ENCODE peak calls at places on chromosomes 12 and 14, in four cellular contexts. M is HEK293T, Q is HepG2, J is K562. E is an unnamed sample.

GRCh38 chr14:68910540-68910939 is 68.6 kb downstream of the ACTN1 start:
- DNase-seq in J (no peak), Q (no peak), M (no peak), E (no peak)

GRCh38 chr12:120397827-120398563 is 29.0 kb upstream of the MSI1 start:
- DNase-seq in J (no peak), Q (no peak), M (no peak), E (peak; percentile 22)

GRCh38 chr14:100083706-100084105 is 18.5 kb downstream of the EVL start:
- DNase-seq in M (no peak), J (no peak), Q (no peak), E (no peak)

GRCh38 chr14:100132903-100133510 is 26.4 kb downstream of the DEGS2 start:
- DNase-seq in Q (no peak), J (no peak), M (no peak), E (no peak)

GRCh38 chr12:97940629-97941028 is 478.0 kb downstream of the RMST start:
- DNase-seq in M (no peak), Q (no peak), J (no peak), E (no peak)

GRCh38 chr12:53120685-53121525 is 17.6 kb downstream of the SOAT2 start:
- DNase-seq in J (peak; percentile 24), Q (no peak), M (no peak), E (no peak)

GRCh38 chr12:93468008-93468371 is 676 bp downstream of the MRPL42 start:
- DNase-seq in J (no peak), Q (no peak), M (no peak), E (no peak)

GRCh38 chr14:52067873-52068740 is 752 bp downstream of the NID2 start:
- DNase-seq in Q (no peak), J (no peak), M (peak; percentile 47), E (peak; percentile 47)

GRCh38 chr12:9751204-9752144 is 9.2 kb downstream of the CD69 start:
- DNase-seq in Q (peak; percentile 27), J (peak; percentile 22), M (no peak), E (no peak)

GRCh38 chr12:95605087-95605486 is 53.8 kb upstream of the USP44 start:
- DNase-seq in J (no peak), M (no peak), Q (no peak), E (no peak)

GRCh38 chr12:27291862-27292261 is 40.8 kb upstream of the BMAL2 start:
- DNase-seq in M (no peak), J (no peak), Q (peak; percentile 27), E (no peak)

GRCh38 chr14:20469890-20470858 is 968 bp downstream of the PNP start:
- DNase-seq in J (peak; percentile 36), M (peak; percentile 31), Q (peak; percentile 47), E (no peak)

GRCh38 chr12:90940872-90941499 is 14.0 kb downstream of the CCER1 start:
- DNase-seq in J (peak; percentile 20), Q (peak; percentile 28), M (peak; percentile 17), E (no peak)

GRCh38 chr12:81401241-81401640 is 323.4 kb downstream of the ACSS3 start:
- DNase-seq in M (no peak), J (no peak), Q (no peak), E (no peak)

GRCh38 chr12:2383276-2384028 is 330.7 kb downstream of the CACNA1C start:
- DNase-seq in J (no peak), Q (peak; percentile 7), M (no peak), E (no peak)

GRCh38 chr14:105025429-105025828 is 4.5 kb upstream of the CDCA4 start:
- DNase-seq in M (no peak), Q (no peak), J (no peak), E (no peak)

GRCh38 chr12:109467978-109468676 is 9.0 kb downstream of the KCTD10 start:
- DNase-seq in J (peak; percentile 20), M (no peak), Q (no peak), E (no peak)

GRCh38 chr12:6438345-6438744 is 6.4 kb upstream of the CD27 start:
- DNase-seq in J (no peak), Q (no peak), M (no peak), E (no peak)

GRCh38 chr12:51234533-51234932 is 4.1 kb upstream of the DAZAP2 start:
- DNase-seq in M (no peak), Q (no peak), J (no peak), E (no peak)

GRCh38 chr14:26137161-26137560 is 460.7 kb downstream of the NOVA1 start:
- DNase-seq in M (no peak), Q (no peak), J (no peak), E (peak; percentile 21)

GRCh38 chr12:13173537-13173936 is 23.0 kb upstream of the EMP1 start:
- DNase-seq in M (no peak), Q (no peak), J (no peak), E (no peak)

GRCh38 chr12:15208871-15209656 is 12.2 kb downstream of the RERG start:
- DNase-seq in M (no peak), Q (no peak), J (no peak), E (no peak)

GRCh38 chr12:115191342-115191741 is 507.4 kb upstream of the TBX3 start:
- DNase-seq in J (no peak), M (no peak), Q (no peak), E (no peak)

GRCh38 chr12:132399092-132400010 is 70.0 kb upstream of the GALNT9 start:
- DNase-seq in J (no peak), Q (no peak), M (no peak), E (no peak)

GRCh38 chr12:132398386-132398991 is 69.1 kb upstream of the GALNT9 start:
- DNase-seq in J (no peak), M (no peak), Q (no peak), E (no peak)

GRCh38 chr12:132397934-132398385 is 68.6 kb upstream of the GALNT9 start:
- DNase-seq in M (no peak), J (no peak), Q (no peak), E (no peak)

GRCh38 chr12:132401982-132402381 is 72.6 kb upstream of the GALNT9 start:
- DNase-seq in Q (no peak), J (no peak), M (no peak), E (no peak)

DNA sequence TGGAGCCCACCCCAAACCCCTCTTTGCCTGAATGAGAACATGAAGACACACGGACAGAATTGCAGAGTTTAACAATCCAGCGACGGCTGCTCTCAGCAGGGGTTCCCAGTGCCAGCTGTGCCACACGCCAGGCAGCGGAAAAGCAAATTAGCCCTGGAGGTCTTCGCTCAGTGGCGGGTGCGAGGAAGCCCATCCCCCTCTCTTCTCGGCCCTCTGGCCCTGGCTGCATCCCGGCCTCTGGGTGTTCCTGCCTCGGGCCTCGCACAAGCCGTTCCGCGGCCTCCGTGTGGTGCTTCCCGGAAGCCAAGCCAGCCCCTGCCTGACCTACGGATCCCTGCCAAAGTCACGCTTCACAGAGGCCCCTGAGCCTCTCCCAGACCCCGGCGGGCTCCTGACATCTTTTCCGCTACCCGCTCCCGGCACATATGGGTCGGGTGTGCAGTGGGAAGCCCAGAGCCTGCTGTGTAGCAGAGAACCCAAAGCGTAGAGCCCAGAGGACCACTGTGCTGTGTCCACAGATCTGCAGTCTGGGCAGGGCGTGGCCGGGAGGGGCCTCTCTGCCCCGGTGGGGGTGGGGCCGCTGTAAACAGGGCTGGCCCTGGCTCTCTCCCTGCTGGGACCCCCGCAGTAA is 70.7 kb upstream of the GALNT9 start:
- DNase-seq in Q (no peak), J (no peak), M (peak; percentile 36), E (peak; percentile 22)
- TF ChIP-seq ELF4 in Q (no peak), J (no peak), M (no peak), E (no peak)

GRCh38 chr14:60757617-60758016 is 23.1 kb downstream of the MNAT1 start:
- DNase-seq in Q (no peak), J (no peak), M (no peak), E (no peak)

GRCh38 chr14:60756847-60757246 is 22.3 kb downstream of the MNAT1 start:
- DNase-seq in M (no peak), J (no peak), Q (no peak), E (no peak)

GRCh38 chr14:60758875-60759274 is 24.3 kb downstream of the MNAT1 start:
- DNase-seq in Q (no peak), J (no peak), M (no peak), E (no peak)

DNA sequence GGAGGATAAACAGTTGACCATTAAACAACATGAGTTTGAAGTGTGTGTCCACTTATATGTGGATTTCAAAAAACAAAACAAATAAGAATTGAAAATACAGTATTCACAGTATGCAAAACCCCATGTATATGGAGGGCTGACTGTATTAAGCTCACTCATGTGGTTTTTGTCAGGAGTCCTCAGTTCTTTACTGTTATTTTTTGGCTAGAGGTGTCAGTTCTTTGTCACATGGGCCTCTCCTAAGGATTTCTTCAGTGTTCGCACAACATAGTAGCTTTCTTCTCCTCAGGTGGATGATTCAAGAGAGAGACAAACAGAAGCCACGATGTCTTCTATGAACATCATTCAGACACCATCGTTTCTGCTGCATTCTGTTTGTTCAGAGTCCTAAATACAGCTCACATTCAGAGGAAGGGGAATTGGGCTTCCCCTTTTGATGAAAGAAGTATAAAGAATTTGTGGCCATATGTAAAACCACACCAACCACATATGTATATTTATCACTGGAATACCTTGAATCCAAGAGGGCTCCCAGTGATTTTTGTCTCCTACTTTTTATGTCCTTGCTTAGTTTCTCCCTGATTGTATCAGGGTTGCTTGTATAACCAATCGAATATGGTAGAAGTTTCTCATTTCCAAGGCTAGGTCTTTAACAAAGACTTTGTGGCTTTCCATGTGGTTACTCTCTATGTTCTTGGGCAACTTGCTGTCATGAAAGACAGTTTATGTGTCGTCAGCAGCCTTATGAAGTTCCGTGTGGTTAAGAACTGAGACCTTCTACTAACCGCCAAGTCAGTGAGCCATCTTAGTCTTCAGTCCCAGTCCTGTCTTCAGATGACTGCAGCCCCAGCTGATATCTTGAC is 18.9 kb downstream of the MNAT1 start:
- DNase-seq in J (peak; percentile 11), M (no peak), Q (no peak), E (no peak)
- TF ChIP-seq ELF4 in J (no peak), M (no peak), Q (no peak), E (no peak)

DNA sequence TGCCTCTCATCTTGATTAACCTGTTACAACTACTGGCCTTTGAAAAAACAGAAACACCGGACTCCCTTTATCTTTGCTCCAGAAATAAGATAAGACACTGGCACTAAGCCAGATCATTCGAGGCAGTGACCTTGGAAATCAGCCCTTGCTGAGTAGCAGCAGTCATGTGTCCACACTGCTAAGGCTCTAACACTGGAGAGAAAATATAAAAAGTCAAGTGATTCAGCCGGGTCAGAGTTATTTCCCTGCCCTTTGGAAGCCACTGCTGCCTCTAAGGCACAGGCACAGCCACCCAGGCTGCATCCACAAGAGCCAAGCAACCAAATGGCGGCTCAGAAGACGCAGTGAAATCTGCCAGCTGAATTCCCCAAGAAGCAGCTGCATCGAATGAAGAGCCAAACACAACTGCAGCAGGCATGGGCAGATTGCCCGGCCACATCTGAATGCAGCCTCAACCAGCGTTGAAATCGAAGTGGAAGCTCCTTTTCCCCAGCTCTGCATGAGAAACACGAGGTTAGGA is 40.7 kb downstream of the NT5DC3 start:
- DNase-seq in J (no peak), M (no peak), Q (peak; percentile 47), E (no peak)
- TF ChIP-seq ELF4 in J (no peak), M (no peak), Q (no peak), E (no peak)

DNA sequence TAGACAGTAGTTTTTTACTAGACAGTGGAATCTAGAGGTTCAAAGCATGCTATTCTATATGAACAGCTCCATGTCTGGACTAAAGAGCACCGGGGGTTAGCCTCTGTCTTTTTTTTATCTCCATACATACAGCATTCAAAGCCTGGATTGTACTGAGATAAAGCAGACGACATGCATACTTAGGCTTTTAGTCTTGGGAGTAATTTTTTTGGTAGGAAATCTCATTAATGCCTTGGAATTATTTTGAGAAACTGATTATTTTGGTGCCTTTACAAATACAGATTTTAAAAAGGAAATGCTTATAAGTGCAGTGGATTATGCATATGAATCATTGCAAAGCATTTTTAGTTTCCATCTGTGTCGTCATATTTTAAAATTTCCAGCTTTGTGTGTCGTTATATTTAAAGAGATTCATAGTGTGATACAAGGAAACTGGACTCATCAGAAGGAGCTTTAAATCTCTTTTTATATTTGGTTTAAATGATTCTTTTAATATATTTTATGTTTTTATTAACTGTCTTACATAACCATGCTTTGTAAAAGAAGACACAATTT is 305.9 kb upstream of the RGS6 start:
- DNase-seq in Q (no peak), M (no peak), J (no peak), E (no peak)
- TF ChIP-seq ELF4 in Q (no peak), M (no peak), J (no peak), E (no peak)